ENCODE peak calls at places on chromosomes 5 and 9, in ten cellular contexts. Z, P, J, L, V, R, N, Y, T and S are unnamed samples.

GRCh38 chr9:7894231-7894630 is 94.7 kb upstream of the DMAC1 start:
- DNase-seq in Z (no peak), P (no peak), J (no peak), L (no peak), V (no peak), R (no peak), N (no peak), Y (no peak), T (no peak), S (no peak)

GRCh38 chr9:129383415-129384088 is 205.5 kb upstream of the IER5L start:
- DNase-seq in Z (peak), P (peak), J (peak), L (peak), V (peak), R (peak), N (peak), Y (peak), T (peak), S (peak)

GRCh38 chr5:14476791-14477435 is 104.7 kb upstream of the OTULINL start:
- DNase-seq in Z (no peak), P (no peak), J (no peak), L (no peak), V (no peak), R (no peak), N (no peak), Y (peak), T (no peak), S (no peak)

GRCh38 chr5:79495311-79495710 is 18.6 kb downstream of the HOMER1 start:
- DNase-seq in Z (no peak), P (no peak), J (no peak), L (no peak), V (no peak), R (no peak), N (peak), Y (peak), T (peak), S (no peak)

GRCh38 chr5:78547731-78548189 is 100.8 kb downstream of the LHFPL2 start:
- DNase-seq in Z (no peak), P (peak), J (no peak), L (no peak), V (peak), R (no peak), N (no peak), Y (no peak), T (no peak), S (no peak)

GRCh38 chr9:14547245-14548060 is 145.8 kb downstream of the ZDHHC21 start:
- DNase-seq in Z (no peak), P (no peak), J (no peak), L (no peak), V (no peak), R (no peak), N (no peak), Y (no peak), T (no peak), S (peak)

GRCh38 chr5:115386657-115387056 is 90.2 kb upstream of the CCDC112 start:
- DNase-seq in Z (no peak), P (no peak), J (no peak), L (no peak), V (no peak), R (no peak), N (no peak), Y (peak), T (no peak), S (no peak)

GRCh38 chr5:32261198-32261597 is 51.5 kb downstream of the MTMR12 start:
- DNase-seq in Z (no peak), P (no peak), J (no peak), L (no peak), V (no peak), R (no peak), N (no peak), Y (peak), T (no peak), S (no peak)

GRCh38 chr5:114839360-114839759 is 330.3 kb downstream of the TRIM36 start:
- DNase-seq in Z (no peak), P (no peak), J (no peak), L (no peak), V (no peak), R (no peak), N (no peak), Y (no peak), T (no peak), S (no peak)

GRCh38 chr5:178237431-178238312 is 5.1 kb upstream of the PHYKPL start:
- DNase-seq in Z (no peak), P (no peak), J (no peak), L (no peak), V (no peak), R (no peak), N (no peak), Y (peak), T (no peak), S (no peak)

GRCh38 chr5:68245325-68245724 is 29.8 kb downstream of the PIK3R1 start:
- DNase-seq in Z (no peak), P (no peak), J (no peak), L (no peak), V (no peak), R (no peak), N (no peak), Y (peak), T (no peak), S (no peak)

GRCh38 chr5:141958113-141958512 is at the start of gene PCDH12:
- DNase-seq in Z (no peak), P (no peak), J (no peak), L (no peak), V (peak), R (no peak), N (no peak), Y (no peak), T (no peak), S (no peak)

GRCh38 chr9:132192728-132193127 is 30.9 kb downstream of the NTNG2 start:
- DNase-seq in Z (no peak), P (no peak), J (no peak), L (no peak), V (no peak), R (no peak), N (no peak), Y (no peak), T (no peak), S (no peak)

GRCh38 chr5:150815010-150815409 is 31.3 kb upstream of the IRGM start:
- DNase-seq in Z (no peak), P (no peak), J (no peak), L (no peak), V (no peak), R (no peak), N (no peak), Y (no peak), T (no peak), S (no peak)

GRCh38 chr9:5549671-5550650 is 39.6 kb downstream of the PDCD1LG2 start:
- DNase-seq in Z (no peak), P (no peak), J (no peak), L (no peak), V (no peak), R (no peak), N (no peak), Y (peak), T (no peak), S (no peak)

GRCh38 chr9:121952611-121953010 is 140.5 kb downstream of the TTLL11 start:
- DNase-seq in Z (no peak), P (no peak), J (no peak), L (no peak), V (no peak), R (no peak), N (no peak), Y (peak), T (no peak), S (no peak)

GRCh38 chr5:108193021-108193795 is 188.7 kb downstream of the FBXL17 start:
- DNase-seq in Z (no peak), P (no peak), J (no peak), L (no peak), V (no peak), R (no peak), N (no peak), Y (peak), T (no peak), S (no peak)

GRCh38 chr5:123116063-123116462 is 27.0 kb downstream of the PRDM6 start:
- DNase-seq in Z (no peak), P (no peak), J (no peak), L (no peak), V (no peak), R (no peak), N (no peak), Y (peak), T (no peak), S (no peak)

GRCh38 chr9:129558551-129559505 is 62.1 kb downstream of the C9orf50 start:
- DNase-seq in Z (no peak), P (peak), J (no peak), L (peak), V (no peak), R (peak), N (no peak), Y (peak), T (no peak), S (no peak)

GRCh38 chr9:14198544-14199510 is 115.1 kb downstream of the NFIB start:
- DNase-seq in Z (no peak), P (peak), J (no peak), L (no peak), V (peak), R (peak), N (no peak), Y (peak), T (peak), S (no peak)

GRCh38 chr5:54387659-54388232 is 67.8 kb upstream of the HSPB3 start:
- DNase-seq in Z (no peak), P (no peak), J (no peak), L (no peak), V (no peak), R (no peak), N (no peak), Y (peak), T (no peak), S (no peak)

GRCh38 chr5:54390015-54390414 is 65.5 kb upstream of the HSPB3 start:
- DNase-seq in Z (no peak), P (peak), J (no peak), L (no peak), V (no peak), R (no peak), N (peak), Y (peak), T (peak), S (no peak)

GRCh38 chr9:38390851-38391250 is 1.7 kb upstream of the ALDH1B1 start:
- DNase-seq in Z (no peak), P (no peak), J (no peak), L (no peak), V (no peak), R (peak), N (no peak), Y (no peak), T (no peak), S (no peak)

GRCh38 chr5:89560724-89561123 is 677.7 kb upstream of the MEF2C start:
- DNase-seq in Z (no peak), P (no peak), J (no peak), L (no peak), V (no peak), R (no peak), N (no peak), Y (peak), T (peak), S (no peak)

GRCh38 chr9:127519301-127520166 is 68.2 kb downstream of the LRSAM1 start:
- DNase-seq in Z (no peak), P (peak), J (no peak), L (no peak), V (no peak), R (no peak), N (peak), Y (peak), T (no peak), S (no peak)

GRCh38 chr9:81826541-81826906 is 101.7 kb upstream of the SPATA31D4 start:
- DNase-seq in Z (no peak), P (peak), J (no peak), L (no peak), V (peak), R (no peak), N (no peak), Y (no peak), T (peak), S (no peak)

GRCh38 chr9:127360829-127361228 is 36.1 kb upstream of the SLC2A8 start:
- DNase-seq in Z (no peak), P (no peak), J (no peak), L (peak), V (no peak), R (no peak), N (no peak), Y (peak), T (no peak), S (no peak)

GRCh38 chr9:26261503-26262330 is 583.5 kb upstream of the TUSC1 start:
- DNase-seq in Z (no peak), P (no peak), J (no peak), L (no peak), V (no peak), R (no peak), N (no peak), Y (peak), T (no peak), S (no peak)

GRCh38 chr5:103366938-103367549 is 108.5 kb downstream of the MACIR start:
- DNase-seq in Z (no peak), P (no peak), J (no peak), L (no peak), V (no peak), R (no peak), N (no peak), Y (no peak), T (no peak), S (no peak)

GRCh38 chr5:177455036-177455660 is 8.5 kb downstream of the PRR7 start:
- DNase-seq in Z (peak), P (peak), J (peak), L (peak), V (peak), R (peak), N (peak), Y (peak), T (peak), S (peak)

GRCh38 chr5:139475865-139476651 is 5.3 kb downstream of the SMIM33 start:
- DNase-seq in Z (no peak), P (no peak), J (no peak), L (no peak), V (no peak), R (no peak), N (no peak), Y (no peak), T (no peak), S (no peak)

GRCh38 chr5:134038143-134038542 is 33.4 kb upstream of the VDAC1 start:
- DNase-seq in Z (no peak), P (no peak), J (no peak), L (peak), V (no peak), R (no peak), N (no peak), Y (peak), T (no peak), S (no peak)